ENCODE peak calls at places on chromosome 2, in five cellular contexts. R is fibroblast of the aortic adventitia, B is fibroblast of pulmonary artery, C is cardiac fibroblast, Q is MCF 10A. G is an unnamed sample.

GRCh38 chr2:121561617-121562268 is 31.1 kb downstream of the RNU4ATAC start:
- DNase-seq in B (peak), Q (peak), R (peak), C (peak), G (peak)

GRCh38 chr2:114405486-114406250 is 36.8 kb upstream of the DPP10 start:
- DNase-seq in C (no peak), R (no peak), B (no peak), Q (no peak), G (no peak)

GRCh38 chr2:61785583-61785982 is 68.3 kb downstream of the FAM161A start:
- DNase-seq in C (no peak), Q (no peak), R (no peak), B (no peak), G (no peak)

GRCh38 chr2:26479971-26480750 is 2.2 kb upstream of the OTOF start:
- DNase-seq in R (no peak), B (no peak), C (no peak), Q (no peak), G (no peak)

GRCh38 chr2:85179541-85179940 is 46.3 kb downstream of the TCF7L1 start:
- DNase-seq in B (no peak), R (peak), C (no peak), Q (no peak), G (no peak)

GRCh38 chr2:155310589-155310988 is 612.1 kb downstream of the KCNJ3 start:
- DNase-seq in Q (peak), C (peak), B (peak), R (peak), G (no peak)

GRCh38 chr2:22281033-22281432 is 1103.9 kb upstream of the KLHL29 start:
- DNase-seq in Q (peak), C (peak), R (no peak), B (peak), G (peak)

GRCh38 chr2:43105586-43106562 is 120.5 kb downstream of the ZFP36L2 start:
- DNase-seq in B (peak), C (peak), R (peak), Q (peak), G (peak)

GRCh38 chr2:147019296-147019695 is 825.5 kb upstream of the ACVR2A start:
- DNase-seq in C (no peak), Q (no peak), B (no peak), R (peak), G (no peak)

DNA sequence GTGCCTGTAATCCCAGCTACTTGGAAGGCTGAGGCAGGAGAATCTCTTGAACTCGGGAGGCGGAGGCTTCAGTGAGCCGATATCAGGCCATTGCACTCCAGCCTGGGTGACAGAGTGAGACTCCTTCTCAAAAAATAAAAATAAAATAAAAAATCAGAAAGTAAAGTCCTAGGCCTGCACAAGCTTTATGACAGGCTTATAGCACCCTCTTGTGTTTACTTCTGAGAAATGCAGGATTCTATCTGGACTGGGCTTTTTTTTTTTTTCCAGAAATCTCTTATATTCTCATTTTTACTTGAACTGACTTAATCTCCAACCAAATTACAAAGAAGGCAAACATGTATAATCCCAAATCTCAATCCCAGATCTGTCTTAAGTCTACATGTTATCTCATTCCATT is 26.1 kb upstream of the REG3G start:
- DNase-seq in Q (peak), C (peak), R (peak), B (peak), G (no peak)
- TF ChIP-seq CTCF in Q (no peak), C (peak), R (peak), B (peak), G (peak)

GRCh38 chr2:130300970-130301348 is 41.7 kb upstream of the IMP4 start:
- DNase-seq in B (no peak), Q (no peak), R (no peak), C (no peak), G (no peak)

GRCh38 chr2:130303142-130303541 is 39.6 kb upstream of the IMP4 start:
- DNase-seq in B (no peak), C (no peak), Q (no peak), R (no peak), G (no peak)

GRCh38 chr2:130300258-130300969 is 42.3 kb upstream of the IMP4 start:
- DNase-seq in C (no peak), B (no peak), R (no peak), Q (no peak), G (no peak)

GRCh38 chr2:130304726-130305125 is 38.0 kb upstream of the IMP4 start:
- DNase-seq in Q (no peak), R (no peak), C (no peak), B (no peak), G (no peak)

GRCh38 chr2:130302164-130302886 is 40.4 kb upstream of the IMP4 start:
- DNase-seq in R (no peak), Q (no peak), B (no peak), C (no peak), G (no peak)
- TF ChIP-seq CTCF in R (no peak), Q (no peak), B (no peak), C (no peak), G (no peak)

GRCh38 chr2:126878601-126879000 is 20.1 kb upstream of the TEX51 start:
- DNase-seq in B (no peak), R (no peak), C (no peak), Q (no peak), G (no peak)

GRCh38 chr2:126877041-126877440 is 21.6 kb upstream of the TEX51 start:
- DNase-seq in C (no peak), Q (no peak), R (no peak), B (no peak), G (no peak)

GRCh38 chr2:126879348-126880261 is 19.1 kb upstream of the TEX51 start:
- DNase-seq in C (no peak), B (no peak), R (no peak), Q (no peak), G (no peak)

GRCh38 chr2:126876631-126877030 is 22.1 kb upstream of the TEX51 start:
- DNase-seq in Q (no peak), C (no peak), R (no peak), B (no peak), G (no peak)

DNA sequence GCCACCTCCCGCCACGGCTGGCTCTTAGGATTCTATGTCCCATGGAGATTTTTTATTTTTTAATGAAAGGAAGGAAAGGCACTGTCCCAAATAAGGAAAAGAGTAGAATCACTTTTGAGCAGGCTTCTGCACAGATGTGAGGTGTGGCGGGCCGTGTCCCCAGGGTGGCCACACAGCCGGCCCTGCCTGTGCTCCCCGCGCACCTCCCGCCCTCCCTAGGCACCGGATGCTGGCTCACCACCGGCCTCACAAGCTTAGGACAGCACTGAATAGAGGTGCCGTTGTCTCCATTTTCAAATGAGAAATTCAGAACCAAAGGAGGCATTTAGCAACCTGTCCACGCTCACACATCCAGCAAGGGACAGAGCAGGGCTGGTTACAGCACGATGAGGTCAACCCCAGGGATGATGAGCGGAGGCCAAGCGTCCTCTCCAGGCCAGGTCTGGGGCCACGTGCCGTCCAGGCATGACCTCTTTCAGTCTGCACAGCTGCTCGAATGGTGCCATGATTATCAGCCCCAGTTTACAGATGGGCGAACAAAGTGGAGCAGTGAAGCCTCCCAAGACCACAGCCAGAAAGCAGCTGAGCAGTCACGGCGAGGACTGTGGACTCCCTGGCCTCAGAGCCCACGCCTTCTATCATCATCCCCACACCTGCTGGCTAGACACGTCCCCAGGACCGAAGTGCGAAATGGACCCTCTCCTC is 20.7 kb upstream of the TEX51 start:
- DNase-seq in C (no peak), B (no peak), R (no peak), Q (no peak), G (no peak)
- TF ChIP-seq CTCF in C (no peak), B (no peak), R (no peak), Q (no peak), G (no peak)

GRCh38 chr2:108960006-108960405 is 29.0 kb downstream of the EDAR start:
- DNase-seq in R (no peak), C (no peak), B (no peak), Q (peak), G (no peak)
- TF ChIP-seq CTCF in R (peak), C (peak), B (peak), Q (no peak), G (peak)

G was measured in foreskin keratinocyte.